ENCODE peak calls at places on chromosomes 4 and X, in four cellular contexts. One of them, this sample, is unnamed.

GRCh38 chrX:120514236-120514635 is 45.1 kb upstream of the LAMP2 start:
- DNase-seq in K562: peak; percentile 41
- DNase-seq in GM12878: no peak
- DNase-seq in HepG2: peak; percentile 32
- DNase-seq in this sample: peak; percentile 33

GRCh38 chr4:140271553-140271952 is 101.9 kb upstream of the SCOC start:
- DNase-seq in K562: no peak
- DNase-seq in GM12878: no peak
- DNase-seq in HepG2: no peak
- DNase-seq in this sample: no peak

GRCh38 chrX:42704454-42704853 is 73.5 kb downstream of the PPP1R2C start:
- DNase-seq in K562: no peak
- DNase-seq in GM12878: no peak
- DNase-seq in HepG2: no peak
- DNase-seq in this sample: no peak

GRCh38 chr4:106114284-106114683 is 201.7 kb downstream of the TBCK start:
- DNase-seq in K562: no peak
- DNase-seq in GM12878: no peak
- DNase-seq in HepG2: no peak
- DNase-seq in this sample: no peak

GRCh38 chrX:154751121-154751668 is 318 bp upstream of the GAB3 start:
- DNase-seq in K562: peak; percentile 71
- DNase-seq in GM12878: no peak
- DNase-seq in HepG2: no peak
- DNase-seq in this sample: no peak

GRCh38 chrX:12681047-12681446 is 110.2 kb upstream of the PRPS2 start:
- DNase-seq in K562: no peak
- DNase-seq in GM12878: no peak
- DNase-seq in HepG2: no peak
- DNase-seq in this sample: no peak

GRCh38 chr4:39706829-39707511 is 9.0 kb downstream of the UBE2K start:
- DNase-seq in K562: peak; percentile 35
- DNase-seq in GM12878: no peak
- DNase-seq in HepG2: no peak
- DNase-seq in this sample: no peak

GRCh38 chr4:24671824-24672223 is 87.5 kb upstream of the DHX15 start:
- DNase-seq in K562: no peak
- DNase-seq in GM12878: no peak
- DNase-seq in HepG2: no peak
- DNase-seq in this sample: no peak

GRCh38 chr4:19944806-19945205 is 306.9 kb upstream of the SLIT2 start:
- DNase-seq in K562: no peak
- DNase-seq in GM12878: no peak
- DNase-seq in HepG2: no peak
- DNase-seq in this sample: no peak

GRCh38 chr4:121951570-121952110 is at the start of gene TRPC3:
- DNase-seq in K562: peak; percentile 28
- DNase-seq in GM12878: no peak
- DNase-seq in HepG2: no peak
- DNase-seq in this sample: no peak

GRCh38 chr4:155777971-155778710 is 19.3 kb downstream of the GUCY1B1 start:
- DNase-seq in K562: no peak
- DNase-seq in GM12878: no peak
- DNase-seq in HepG2: no peak
- DNase-seq in this sample: no peak

GRCh38 chrX:130909469-130910136 is 6.6 kb upstream of the ENOX2 start:
- DNase-seq in K562: peak; percentile 39
- DNase-seq in GM12878: no peak
- DNase-seq in HepG2: no peak
- DNase-seq in this sample: no peak

GRCh38 chr4:18676136-18676922 is 654.8 kb upstream of the LCORL start:
- DNase-seq in K562: no peak
- DNase-seq in GM12878: no peak
- DNase-seq in HepG2: no peak
- DNase-seq in this sample: no peak

GRCh38 chr4:95867919-95868318 is 28.0 kb downstream of the PDHA2 start:
- DNase-seq in K562: peak; percentile 1
- DNase-seq in GM12878: no peak
- DNase-seq in HepG2: no peak
- DNase-seq in this sample: no peak

GRCh38 chrX:106619797-106620196 is 8.0 kb downstream of the RADX start:
- DNase-seq in K562: peak; percentile 1
- DNase-seq in GM12878: no peak
- DNase-seq in HepG2: no peak
- DNase-seq in this sample: peak; percentile 8

GRCh38 chr4:101337688-101338087 is 9.6 kb downstream of the PPP3CA start:
- DNase-seq in K562: no peak
- DNase-seq in GM12878: no peak
- DNase-seq in HepG2: no peak
- DNase-seq in this sample: no peak

GRCh38 chr4:38896940-38897339 is 29.3 kb downstream of the FAM114A1 start:
- DNase-seq in K562: no peak
- DNase-seq in GM12878: no peak
- DNase-seq in HepG2: no peak
- DNase-seq in this sample: no peak

GRCh38 chrX:136850441-136851175 is 29.9 kb downstream of the RBMX start:
- DNase-seq in K562: no peak
- DNase-seq in GM12878: no peak
- DNase-seq in HepG2: no peak
- DNase-seq in this sample: no peak

GRCh38 chrX:47568656-47569295 is 7.8 kb downstream of the ARAF start:
- DNase-seq in K562: peak; percentile 57
- DNase-seq in GM12878: no peak
- DNase-seq in HepG2: peak; percentile 16
- DNase-seq in this sample: peak; percentile 48

GRCh38 chr4:120877021-120877420 is 45.5 kb downstream of the PRDM5 start:
- DNase-seq in K562: no peak
- DNase-seq in GM12878: no peak
- DNase-seq in HepG2: no peak
- DNase-seq in this sample: no peak

GRCh38 chr4:38967260-38968095 is 64.7 kb downstream of the TMEM156 start:
- DNase-seq in K562: peak; percentile 27
- DNase-seq in GM12878: no peak
- DNase-seq in HepG2: peak; percentile 77
- DNase-seq in this sample: no peak

GRCh38 chr4:17967078-17967477 is 54.5 kb downstream of the LCORL start:
- DNase-seq in K562: no peak
- DNase-seq in GM12878: no peak
- DNase-seq in HepG2: no peak
- DNase-seq in this sample: no peak

GRCh38 chr4:7333024-7333780 is 101.5 kb downstream of the PSAPL1 start:
- DNase-seq in K562: no peak
- DNase-seq in GM12878: no peak
- DNase-seq in HepG2: no peak
- DNase-seq in this sample: no peak

GRCh38 chrX:67604979-67605703 is 61.3 kb downstream of the AR start:
- DNase-seq in K562: no peak
- DNase-seq in GM12878: no peak
- DNase-seq in HepG2: no peak
- DNase-seq in this sample: no peak

GRCh38 chr4:184648220-184649025 is 824 bp downstream of the CASP3 start:
- DNase-seq in K562: peak; percentile 68
- DNase-seq in GM12878: no peak
- DNase-seq in HepG2: peak; percentile 34
- DNase-seq in this sample: peak; percentile 3

GRCh38 chr4:78059524-78059889 is 2.4 kb downstream of the FRAS1 start:
- DNase-seq in K562: peak; percentile 72
- DNase-seq in GM12878: no peak
- DNase-seq in HepG2: peak; percentile 87
- DNase-seq in this sample: peak; percentile 57

GRCh38 chr4:127997534-127998388 is 32.6 kb downstream of the ABHD18 start:
- DNase-seq in K562: no peak
- DNase-seq in GM12878: peak; percentile 44
- DNase-seq in HepG2: no peak
- DNase-seq in this sample: peak; percentile 58

GRCh38 chr4:87047281-87047798 is 112.5 kb downstream of the AFF1 start:
- DNase-seq in K562: no peak
- DNase-seq in GM12878: no peak
- DNase-seq in HepG2: no peak
- DNase-seq in this sample: no peak

GRCh38 chr4:33411182-33411581 is 2691.0 kb downstream of the PCDH7 start:
- DNase-seq in K562: no peak
- DNase-seq in GM12878: peak; percentile 3
- DNase-seq in HepG2: no peak
- DNase-seq in this sample: no peak

GRCh38 chr4:132124624-132124974 is 1024.5 kb upstream of the PCDH10 start:
- DNase-seq in K562: no peak
- DNase-seq in GM12878: no peak
- DNase-seq in HepG2: no peak
- DNase-seq in this sample: no peak

GRCh38 chr4:104393649-104394048 is 101.0 kb downstream of the CXXC4 start:
- DNase-seq in K562: no peak
- DNase-seq in GM12878: no peak
- DNase-seq in HepG2: no peak
- DNase-seq in this sample: no peak

GRCh38 chrX:9947395-9947794 is 19.8 kb upstream of the CLDN34 start:
- DNase-seq in K562: no peak
- DNase-seq in GM12878: no peak
- DNase-seq in HepG2: no peak
- DNase-seq in this sample: no peak

GRCh38 chr4:7842384-7843279 is 97.0 kb downstream of the AFAP1 start:
- DNase-seq in K562: no peak
- DNase-seq in GM12878: no peak
- DNase-seq in HepG2: no peak
- DNase-seq in this sample: peak; percentile 91

GRCh38 chr4:61799794-61800193 is 599.7 kb downstream of the ADGRL3 start:
- DNase-seq in K562: no peak
- DNase-seq in GM12878: no peak
- DNase-seq in HepG2: no peak
- DNase-seq in this sample: no peak

GRCh38 chr4:140569307-140569638 is 512 bp upstream of the UCP1 start:
- DNase-seq in K562: no peak
- DNase-seq in GM12878: no peak
- DNase-seq in HepG2: no peak
- DNase-seq in this sample: no peak

GRCh38 chrX:134622056-134622812 is 36.0 kb downstream of the PLAC1 start:
- DNase-seq in K562: peak; percentile 70
- DNase-seq in GM12878: peak; percentile 35
- DNase-seq in HepG2: no peak
- DNase-seq in this sample: peak; percentile 37

GRCh38 chr4:1582227-1582626 is 101.9 kb downstream of the FAM53A start:
- DNase-seq in K562: no peak
- DNase-seq in GM12878: no peak
- DNase-seq in HepG2: no peak
- DNase-seq in this sample: no peak
- TF ChIP-seq CHD4 in K562: no peak
- TF ChIP-seq CHD4 in GM12878: no peak
- TF ChIP-seq CHD4 in HepG2: no peak
- TF ChIP-seq CHD4 in this sample: no peak

DNA sequence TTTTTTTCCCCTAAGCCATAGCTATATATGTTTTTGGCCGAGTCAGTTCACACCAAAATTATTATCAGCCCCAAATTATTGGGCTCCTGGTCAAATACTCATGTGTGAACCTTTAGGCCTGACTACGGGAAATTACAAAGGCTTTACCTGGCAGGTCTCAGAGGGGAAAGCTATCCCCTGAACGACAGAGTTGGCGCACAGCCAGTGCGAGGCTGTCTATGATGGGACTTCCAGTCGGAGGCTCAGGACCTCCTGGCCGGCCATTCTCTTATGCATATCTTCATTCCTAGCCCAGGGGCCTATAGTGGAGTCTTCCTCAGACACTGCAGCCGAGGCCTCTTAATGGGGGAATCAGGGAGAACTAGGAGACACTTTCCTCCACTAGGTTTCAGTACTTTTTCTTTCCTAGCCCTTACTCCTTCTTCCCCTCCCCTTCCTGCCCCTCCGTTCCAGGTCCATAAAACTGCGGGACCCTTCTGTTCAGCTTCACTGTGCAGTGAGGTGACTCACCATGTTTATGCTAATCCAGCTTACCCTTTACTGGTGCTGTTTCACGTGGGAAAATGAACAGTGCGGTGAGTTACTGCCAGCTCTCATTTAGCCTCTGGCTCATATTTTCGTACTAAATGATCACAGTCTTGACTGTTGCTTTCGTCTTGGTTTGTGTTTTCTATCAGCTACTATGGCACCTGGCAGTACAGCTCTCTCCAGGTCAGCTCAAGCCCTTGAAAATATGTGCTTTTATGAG is 533.9 kb downstream of the FSTL5 start:
- DNase-seq in K562: peak; percentile 0
- DNase-seq in GM12878: no peak
- DNase-seq in HepG2: no peak
- DNase-seq in this sample: no peak
- TF ChIP-seq CHD4 in K562: no peak
- TF ChIP-seq CHD4 in GM12878: no peak
- TF ChIP-seq CHD4 in HepG2: no peak
- TF ChIP-seq CHD4 in this sample: no peak

GRCh38 chrX:6729581-6729980 is 194.7 kb upstream of the VCX3A start:
- DNase-seq in K562: no peak
- DNase-seq in GM12878: no peak
- DNase-seq in HepG2: no peak
- DNase-seq in this sample: no peak
- TF ChIP-seq CHD4 in K562: no peak
- TF ChIP-seq CHD4 in GM12878: no peak
- TF ChIP-seq CHD4 in HepG2: no peak
- TF ChIP-seq CHD4 in this sample: no peak

DNA sequence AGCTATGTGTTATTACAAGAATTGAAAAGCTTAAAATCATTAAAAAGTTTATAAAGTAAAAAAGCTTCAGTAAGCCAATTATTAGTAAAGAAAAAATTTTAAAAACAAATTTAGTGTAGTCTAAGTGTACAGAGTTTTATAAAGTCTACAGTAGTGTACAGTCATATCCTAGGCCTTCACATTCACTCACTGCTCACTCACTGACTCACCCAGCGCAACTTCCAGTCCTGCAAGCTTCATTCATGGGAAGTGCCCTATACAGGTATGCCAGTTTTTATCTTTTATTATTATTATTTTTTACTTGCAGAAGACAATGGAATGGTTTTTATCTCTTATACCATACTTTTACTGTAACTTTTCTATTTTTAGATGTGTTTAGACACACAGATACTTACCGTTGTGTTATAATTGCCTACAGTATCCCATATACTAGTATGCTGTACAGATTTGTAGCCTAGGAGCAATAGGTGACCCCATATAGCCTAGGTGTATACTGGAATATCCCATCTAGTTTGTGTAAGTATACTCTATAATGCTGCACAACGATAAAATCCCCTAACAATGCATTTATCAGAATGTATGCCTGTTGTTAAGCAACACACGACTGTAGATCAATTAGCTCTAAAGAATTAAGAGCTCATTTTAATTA is 230.7 kb downstream of the DCLK2 start:
- DNase-seq in K562: no peak
- DNase-seq in GM12878: no peak
- DNase-seq in HepG2: no peak
- DNase-seq in this sample: peak; percentile 3
- TF ChIP-seq CHD4 in K562: no peak
- TF ChIP-seq CHD4 in GM12878: no peak
- TF ChIP-seq CHD4 in HepG2: no peak
- TF ChIP-seq CHD4 in this sample: no peak